ENCODE peak calls at places on chromosomes 2 and 18, in ten cellular contexts. M is tibial nerve, X is gastrocnemius medialis, Z is HCT116, T is H54, H is GM12892, C is IMR-90, W is heart left ventricle, A is transverse colon, B is A549. D is an unnamed sample.

GRCh38 chr2:236964291-236964690 is 121.4 kb upstream of the COPS8 start:
- DNase-seq in M (peak), X (peak), Z (no peak), T (no peak), H (no peak), C (no peak), W (no peak), A (no peak), B (no peak), D (no peak)

GRCh38 chr2:241351640-241352031 is 4.4 kb upstream of the FARP2 start:
- DNase-seq in M (no peak), X (no peak), Z (no peak), T (no peak), H (no peak), C (no peak), W (no peak), A (no peak), B (peak), D (no peak)

GRCh38 chr2:207448006-207448405 is 81.8 kb upstream of the CREB1 start:
- DNase-seq in M (no peak), X (no peak), Z (no peak), T (no peak), H (no peak), C (no peak), W (no peak), A (no peak), B (no peak), D (no peak)

GRCh38 chr2:63975437-63976124 is 43.6 kb downstream of the VPS54 start:
- DNase-seq in M (no peak), X (no peak), Z (no peak), T (no peak), H (no peak), C (no peak), W (no peak), A (no peak), B (no peak), D (peak)

GRCh38 chr18:34741401-34741800 is 31.3 kb downstream of the DTNA start:
- DNase-seq in M (no peak), X (no peak), Z (no peak), T (no peak), H (no peak), C (no peak), W (no peak), A (no peak), B (no peak), D (no peak)

GRCh38 chr2:132871829-132872228 is 201.8 kb upstream of the LYPD1 start:
- DNase-seq in M (no peak), X (no peak), Z (no peak), T (no peak), H (no peak), C (no peak), W (no peak), A (no peak), B (no peak), D (no peak)

GRCh38 chr18:59846814-59847490 is 52.8 kb upstream of the PMAIP1 start:
- DNase-seq in M (no peak), X (no peak), Z (no peak), T (peak), H (peak), C (peak), W (no peak), A (peak), B (peak), D (no peak)

GRCh38 chr2:43051316-43051715 is 175.1 kb downstream of the ZFP36L2 start:
- DNase-seq in M (no peak), X (no peak), Z (peak), T (peak), H (no peak), C (peak), W (no peak), A (peak), B (peak), D (peak)

GRCh38 chr2:170721678-170722077 is 6.5 kb downstream of the SP5 start:
- DNase-seq in M (no peak), X (no peak), Z (no peak), T (no peak), H (no peak), C (no peak), W (no peak), A (no peak), B (no peak), D (no peak)

GRCh38 chr2:233267516-233268245 is 16.2 kb downstream of the ATG16L1 start:
- DNase-seq in M (no peak), X (peak), Z (no peak), T (no peak), H (no peak), C (no peak), W (no peak), A (peak), B (no peak), D (no peak)

GRCh38 chr18:9831723-9832199 is 54.0 kb upstream of the TXNDC2 start:
- DNase-seq in M (no peak), X (no peak), Z (no peak), T (no peak), H (no peak), C (no peak), W (no peak), A (no peak), B (no peak), D (no peak)

GRCh38 chr2:224709276-224709675 is 6.9 kb downstream of the CCDC195 start:
- DNase-seq in M (no peak), X (no peak), Z (no peak), T (no peak), H (no peak), C (no peak), W (no peak), A (no peak), B (no peak), D (no peak)

GRCh38 chr2:238412067-238412767 is 14.5 kb upstream of the ASB1 start:
- DNase-seq in M (no peak), X (no peak), Z (no peak), T (no peak), H (no peak), C (no peak), W (no peak), A (peak), B (no peak), D (no peak)

GRCh38 chr2:114610677-114611076 is 168.2 kb downstream of the DPP10 start:
- DNase-seq in M (no peak), X (no peak), Z (no peak), T (no peak), H (no peak), C (no peak), W (no peak), A (no peak), B (no peak), D (no peak)
- TF ChIP-seq POLR2A in M (no peak), X (no peak), Z (no peak), T (no peak), H (no peak), C (no peak), W (no peak), A (no peak), B (no peak), D (no peak)

GRCh38 chr2:136117909-136118818 is at the start of gene CXCR4:
- DNase-seq in M (peak), X (peak), Z (peak), T (no peak), H (peak), C (peak), W (peak), A (peak), B (peak), D (peak)
- TF ChIP-seq POLR2A in M (no peak), X (peak), Z (no peak), T (no peak), H (peak), C (no peak), W (peak), A (peak), B (no peak), D (no peak)

DNA sequence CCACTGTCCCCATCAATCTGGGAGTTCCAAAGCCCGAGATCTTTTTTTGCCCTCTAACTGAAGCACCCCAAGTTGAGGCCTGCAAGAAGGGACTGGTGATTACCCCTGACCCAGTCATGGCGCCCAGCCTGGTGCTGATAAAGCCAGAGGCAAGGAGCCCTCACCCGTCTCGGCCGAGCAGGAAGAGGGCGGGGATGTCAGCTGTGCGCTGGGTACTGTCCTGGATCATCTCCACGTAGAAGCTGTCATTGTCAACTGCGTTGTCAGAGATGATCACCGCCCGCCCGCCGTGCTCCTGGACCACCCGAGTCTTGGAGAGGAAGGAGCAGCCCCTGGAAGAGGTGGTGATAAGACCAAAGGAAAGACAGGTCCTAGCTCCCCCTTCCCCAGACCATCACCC is 4.4 kb downstream of the PRADC1 start:
- DNase-seq in M (no peak), X (no peak), Z (no peak), T (no peak), H (no peak), C (no peak), W (no peak), A (no peak), B (no peak), D (no peak)
- TF ChIP-seq POLR2A in M (no peak), X (no peak), Z (no peak), T (no peak), H (no peak), C (no peak), W (no peak), A (no peak), B (no peak), D (no peak)

GRCh38 chr2:156331572-156332451 is 709 bp downstream of the NR4A2 start:
- DNase-seq in M (peak), X (peak), Z (no peak), T (peak), H (no peak), C (peak), W (peak), A (peak), B (peak), D (peak)

GRCh38 chr2:156333951-156334495 is 1.5 kb upstream of the NR4A2 start:
- DNase-seq in M (no peak), X (peak), Z (no peak), T (peak), H (no peak), C (peak), W (peak), A (peak), B (peak), D (peak)

GRCh38 chr2:156333274-156333950 is 891 bp upstream of the NR4A2 start:
- DNase-seq in M (no peak), X (no peak), Z (no peak), T (no peak), H (no peak), C (no peak), W (no peak), A (no peak), B (no peak), D (peak)

GRCh38 chr2:156334496-156335478 is 2.3 kb upstream of the NR4A2 start:
- DNase-seq in M (peak), X (peak), Z (peak), T (peak), H (no peak), C (peak), W (peak), A (peak), B (peak), D (peak)

GRCh38 chr2:156332452-156333273 is at the start of gene NR4A2:
- DNase-seq in M (peak), X (peak), Z (peak), T (peak), H (peak), C (peak), W (peak), A (peak), B (peak), D (peak)
- TF ChIP-seq POLR2A in M (peak), X (peak), Z (peak), T (peak), H (no peak), C (peak), W (peak), A (peak), B (peak), D (peak)

GRCh38 chr2:101766871-101767739 is 69.6 kb downstream of the MAP4K4 start:
- DNase-seq in M (no peak), X (no peak), Z (no peak), T (peak), H (no peak), C (peak), W (no peak), A (no peak), B (peak), D (no peak)
- TF ChIP-seq POLR2A in M (no peak), X (no peak), Z (no peak), T (no peak), H (no peak), C (no peak), W (no peak), A (no peak), B (no peak), D (no peak)

DNA sequence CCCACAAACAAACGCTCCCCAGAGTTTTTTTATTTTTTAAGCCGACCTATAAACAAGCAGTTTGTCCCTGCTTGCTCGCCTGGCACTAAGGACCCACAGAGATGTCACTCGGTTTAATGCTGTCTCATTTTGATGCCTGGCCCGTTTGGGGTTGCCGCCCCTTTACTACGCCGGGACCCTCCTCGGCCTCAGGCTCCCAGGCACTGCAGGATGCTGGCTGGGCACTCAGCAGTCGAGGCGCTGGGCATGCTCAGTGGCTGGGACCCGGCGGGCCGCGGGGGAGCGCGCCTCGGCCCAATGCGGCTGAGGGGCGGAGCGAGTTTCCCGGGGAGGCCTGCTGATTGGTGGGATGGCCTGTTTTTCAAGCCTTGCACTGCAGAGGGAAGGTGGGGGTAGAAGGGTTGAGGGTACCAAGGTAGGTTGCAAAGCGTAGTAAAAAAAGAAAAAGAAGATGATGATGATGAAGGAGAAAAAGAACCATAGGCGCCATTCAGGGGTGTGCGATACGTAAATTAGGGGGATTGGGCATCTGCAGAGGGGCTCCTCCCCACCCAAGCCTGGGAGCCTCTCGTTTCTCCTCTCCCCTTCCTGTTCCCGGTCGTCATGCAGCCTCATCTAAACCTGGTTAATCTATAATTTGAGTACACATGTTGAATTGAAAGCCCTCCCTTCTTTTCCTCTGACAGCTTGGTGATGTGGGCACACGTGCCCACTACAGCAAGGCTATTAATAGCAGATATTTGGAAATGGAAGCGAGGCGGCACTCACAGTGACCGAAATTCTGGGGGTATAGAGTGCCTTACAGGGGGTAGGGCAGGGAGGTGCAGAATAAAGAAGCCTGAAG is 1.5 kb upstream of the IRS1 start:
- DNase-seq in M (peak), X (peak), Z (no peak), T (peak), H (peak), C (peak), W (peak), A (peak), B (peak), D (peak)
- TF ChIP-seq POLR2A in M (peak), X (peak), Z (peak), T (peak), H (no peak), C (no peak), W (peak), A (peak), B (peak), D (no peak)

GRCh38 chr2:172249336-172249735 is 146.6 kb upstream of the DLX2 start:
- DNase-seq in M (no peak), X (no peak), Z (no peak), T (no peak), H (no peak), C (peak), W (no peak), A (no peak), B (no peak), D (no peak)

GRCh38 chr2:172249986-172250385 is 147.3 kb upstream of the DLX2 start:
- DNase-seq in M (no peak), X (no peak), Z (no peak), T (peak), H (no peak), C (peak), W (no peak), A (no peak), B (no peak), D (no peak)

GRCh38 chr2:172247203-172247602 is 144.5 kb upstream of the DLX2 start:
- DNase-seq in M (no peak), X (no peak), Z (no peak), T (no peak), H (no peak), C (no peak), W (no peak), A (no peak), B (no peak), D (no peak)

GRCh38 chr2:172246649-172247048 is 143.9 kb upstream of the DLX2 start:
- DNase-seq in M (no peak), X (no peak), Z (peak), T (no peak), H (no peak), C (peak), W (no peak), A (no peak), B (peak), D (no peak)

GRCh38 chr2:172248381-172249173 is 145.9 kb upstream of the DLX2 start:
- DNase-seq in M (no peak), X (no peak), Z (no peak), T (peak), H (no peak), C (peak), W (no peak), A (no peak), B (no peak), D (no peak)
- TF ChIP-seq POLR2A in M (no peak), X (no peak), Z (no peak), T (no peak), H (no peak), C (no peak), W (no peak), A (no peak), B (no peak), D (no peak)

DNA sequence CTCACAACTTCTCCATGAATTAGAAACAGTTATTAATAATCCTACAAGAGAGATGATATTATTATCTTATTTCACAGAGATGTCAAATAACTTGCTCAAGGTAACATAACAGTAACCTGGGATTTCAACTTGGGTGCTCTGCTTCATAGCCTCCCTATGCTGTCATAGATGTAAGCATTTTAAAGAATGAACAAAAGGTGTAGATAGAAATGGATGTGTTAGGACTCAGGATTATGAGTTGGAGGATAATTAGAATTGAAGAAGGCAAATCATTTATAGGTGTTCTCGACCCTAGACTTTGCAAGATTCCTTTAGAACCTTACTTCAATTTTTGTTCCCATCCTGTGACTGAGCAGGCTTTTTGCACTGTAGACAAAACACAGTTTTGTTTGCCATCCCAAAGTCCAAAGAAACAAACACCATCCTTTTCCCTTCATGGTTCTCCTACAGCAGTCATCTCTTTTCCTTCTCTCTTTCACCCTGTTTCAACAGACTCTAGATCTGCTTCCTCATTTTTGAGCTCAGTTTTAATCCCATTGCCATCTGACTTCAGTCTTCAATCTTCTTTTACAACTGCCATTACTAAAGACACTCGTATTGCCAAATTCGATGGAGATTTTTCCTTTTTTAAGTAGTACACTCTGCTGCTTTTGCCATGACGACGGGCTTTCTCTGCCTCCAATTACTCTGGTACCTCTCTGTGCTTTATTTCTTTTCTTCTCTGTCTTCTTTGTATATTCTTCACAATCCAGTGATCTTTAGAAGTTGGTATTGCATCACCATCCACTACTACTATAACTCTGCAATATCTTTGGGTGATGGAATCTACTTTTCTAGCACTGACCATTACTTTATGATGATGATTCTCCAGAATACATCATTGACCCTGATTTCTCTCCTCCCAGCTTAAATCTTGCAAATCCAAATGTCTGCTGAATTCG is 4.5 kb downstream of the HNMT start:
- DNase-seq in M (no peak), X (no peak), Z (no peak), T (no peak), H (no peak), C (no peak), W (no peak), A (no peak), B (no peak), D (no peak)
- TF ChIP-seq POLR2A in M (no peak), X (no peak), Z (no peak), T (no peak), H (no peak), C (no peak), W (no peak), A (no peak), B (no peak), D (no peak)

GRCh38 chr2:74957886-74958276 is 562 bp upstream of the POLE4 start:
- DNase-seq in M (no peak), X (no peak), Z (no peak), T (no peak), H (no peak), C (no peak), W (no peak), A (no peak), B (no peak), D (no peak)

GRCh38 chr2:74954500-74954874 is 4.0 kb upstream of the POLE4 start:
- DNase-seq in M (no peak), X (no peak), Z (no peak), T (no peak), H (no peak), C (no peak), W (no peak), A (no peak), B (no peak), D (no peak)

GRCh38 chr2:74953796-74954499 is 4.5 kb upstream of the POLE4 start:
- DNase-seq in M (no peak), X (no peak), Z (no peak), T (no peak), H (no peak), C (no peak), W (no peak), A (no peak), B (no peak), D (no peak)

GRCh38 chr2:74959106-74959751 is 786 bp downstream of the POLE4 start:
- DNase-seq in M (no peak), X (no peak), Z (no peak), T (no peak), H (no peak), C (no peak), W (no peak), A (no peak), B (no peak), D (no peak)

DNA sequence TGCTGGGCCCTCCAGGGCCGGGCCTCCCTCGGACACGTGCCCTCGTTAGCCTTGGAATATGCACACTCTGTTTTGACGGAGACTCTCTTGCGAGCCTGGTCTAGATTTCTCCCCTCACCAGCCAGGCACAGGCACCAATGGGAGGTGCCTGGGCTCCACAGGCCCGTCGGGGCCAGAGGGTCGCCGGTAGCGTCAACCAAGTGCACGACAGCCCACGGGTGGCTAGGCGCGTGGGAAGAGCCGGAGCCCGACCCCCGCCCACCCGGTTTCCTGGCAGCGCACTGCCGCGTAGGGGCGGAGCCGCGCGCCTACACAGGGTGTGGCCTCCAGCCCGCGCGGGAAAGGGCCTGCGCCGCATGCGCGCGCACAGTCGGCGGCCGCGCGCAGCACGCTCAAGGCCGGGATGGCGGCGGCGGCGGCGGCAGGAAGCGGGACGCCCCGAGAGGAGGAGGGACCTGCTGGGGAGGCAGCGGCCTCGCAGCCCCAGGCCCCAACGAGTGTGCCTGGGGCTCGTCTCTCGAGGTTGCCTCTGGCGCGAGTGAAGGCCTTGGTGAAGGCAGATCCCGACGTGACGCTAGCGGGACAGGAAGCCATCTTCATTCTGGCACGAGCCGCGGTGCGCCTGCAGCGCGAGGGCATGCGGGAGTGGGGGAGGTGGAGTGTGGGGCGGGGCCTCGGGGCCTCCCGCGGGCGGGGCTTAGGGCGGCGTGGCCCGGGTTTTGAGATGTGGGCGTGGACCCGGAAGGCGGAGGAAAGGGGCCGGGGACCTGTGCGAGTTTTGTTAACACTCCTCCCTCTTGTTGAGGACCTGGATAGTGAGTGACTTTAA is at the start of gene POLE4:
- DNase-seq in M (peak), X (peak), Z (peak), T (peak), H (peak), C (peak), W (peak), A (peak), B (peak), D (peak)
- TF ChIP-seq POLR2A in M (peak), X (peak), Z (peak), T (peak), H (peak), C (peak), W (peak), A (peak), B (peak), D (peak)